ENCODE peak calls at places on chromosomes 2 and 18, in six cellular contexts. P, H, R, S, Q and V are unnamed samples.
A peak's percentile ranks its signal among the peaks of the same experiment; 100 is the strongest.

GRCh38 chr18:35118641-35119040 is 77.4 kb downstream of the MAPRE2 start:
- DNase-seq in P (no peak), H (no peak), R (no peak), S (no peak), Q (no peak), V (no peak)

GRCh38 chr2:5693288-5694015 is 1.3 kb downstream of the SOX11 start:
- DNase-seq in P (no peak), H (no peak), R (no peak), S (no peak), Q (no peak), V (no peak)

GRCh38 chr2:11622611-11623010 is 47.4 kb downstream of the NTSR2 start:
- DNase-seq in P (no peak), H (no peak), R (no peak), S (no peak), Q (no peak), V (no peak)

GRCh38 chr2:51424418-51424817 is 392.5 kb upstream of the NRXN1 start:
- DNase-seq in P (no peak), H (no peak), R (peak; percentile 14), S (no peak), Q (no peak), V (no peak)

GRCh38 chr2:124081154-124081771 is 56.2 kb downstream of the CNTNAP5 start:
- DNase-seq in P (no peak), H (no peak), R (peak; percentile 9), S (no peak), Q (no peak), V (no peak)

GRCh38 chr2:212919238-212919637 is 232.2 kb downstream of the IKZF2 start:
- DNase-seq in P (no peak), H (peak; percentile 53), R (no peak), S (no peak), Q (no peak), V (no peak)

GRCh38 chr18:67574749-67575148 is 58.2 kb upstream of the DSEL start:
- DNase-seq in P (no peak), H (no peak), R (no peak), S (no peak), Q (no peak), V (no peak)

GRCh38 chr2:96816836-96817702 is 1.0 kb downstream of the CNNM3 start:
- DNase-seq in P (no peak), H (peak; percentile 19), R (peak; percentile 39), S (no peak), Q (no peak), V (no peak)

GRCh38 chr18:12911025-12911927 is 27.2 kb upstream of the PTPN2 start:
- DNase-seq in P (peak; percentile 29), H (no peak), R (no peak), S (peak; percentile 31), Q (peak; percentile 33), V (no peak)

GRCh38 chr2:205460217-205460616 is 222.1 kb upstream of the NRP2 start:
- DNase-seq in P (no peak), H (no peak), R (no peak), S (no peak), Q (no peak), V (no peak)

GRCh38 chr2:173086518-173087213 is 11.0 kb downstream of the MAP3K20 start:
- DNase-seq in P (no peak), H (no peak), R (peak; percentile 46), S (no peak), Q (no peak), V (no peak)

GRCh38 chr18:55790296-55790695 is 202.3 kb upstream of the TCF4 start:
- DNase-seq in P (no peak), H (no peak), R (peak; percentile 94), S (no peak), Q (no peak), V (peak; percentile 64)

GRCh38 chr18:41974661-41975286 is 19.7 kb downstream of the PIK3C3 start:
- DNase-seq in P (no peak), H (no peak), R (no peak), S (no peak), Q (no peak), V (no peak)

GRCh38 chr2:214716811-214717560 is 92.5 kb downstream of the BARD1 start:
- DNase-seq in P (no peak), H (no peak), R (no peak), S (no peak), Q (no peak), V (no peak)

GRCh38 chr2:127067620-127068350 is 39.2 kb downstream of the BIN1 start:
- DNase-seq in P (peak; percentile 50), H (peak; percentile 76), R (peak; percentile 74), S (peak; percentile 64), Q (peak; percentile 86), V (no peak)

GRCh38 chr2:156320491-156320896 is 12.0 kb downstream of the NR4A2 start:
- DNase-seq in P (peak; percentile 64), H (no peak), R (peak; percentile 49), S (peak; percentile 50), Q (no peak), V (no peak)

GRCh38 chr2:22999951-23000350 is 385.0 kb upstream of the KLHL29 start:
- DNase-seq in P (no peak), H (no peak), R (peak; percentile 43), S (no peak), Q (no peak), V (no peak)

GRCh38 chr2:64359892-64360657 is 93.9 kb upstream of the LGALSL start:
- DNase-seq in P (peak; percentile 26), H (peak; percentile 93), R (peak; percentile 96), S (peak; percentile 47), Q (peak; percentile 63), V (peak; percentile 57)

GRCh38 chr2:128787616-128788015 is 468.9 kb upstream of the HS6ST1 start:
- DNase-seq in P (no peak), H (no peak), R (no peak), S (no peak), Q (no peak), V (no peak)

GRCh38 chr2:60553992-60554648 is 666 bp upstream of the BCL11A start:
- DNase-seq in P (no peak), H (peak; percentile 5), R (no peak), S (peak; percentile 37), Q (no peak), V (no peak)

GRCh38 chr18:75350440-75350839 is 77.1 kb downstream of the SMIM21 start:
- DNase-seq in P (no peak), H (no peak), R (no peak), S (no peak), Q (no peak), V (peak; percentile 86)

GRCh38 chr2:160407393-160408204 is 86.0 kb downstream of the RBMS1 start:
- DNase-seq in P (peak; percentile 71), H (peak; percentile 54), R (peak; percentile 67), S (peak; percentile 74), Q (peak; percentile 57), V (no peak)

GRCh38 chr2:60366178-60366577 is 187.3 kb downstream of the BCL11A start:
- DNase-seq in P (no peak), H (no peak), R (no peak), S (no peak), Q (no peak), V (no peak)

GRCh38 chr2:182831912-182832311 is 34.5 kb downstream of the FRZB start:
- DNase-seq in P (no peak), H (no peak), R (no peak), S (no peak), Q (no peak), V (no peak)

GRCh38 chr2:69589973-69590652 is 53.4 kb downstream of the AAK1 start:
- DNase-seq in P (no peak), H (no peak), R (peak; percentile 51), S (no peak), Q (no peak), V (no peak)

GRCh38 chr2:29990112-29990511 is 68.7 kb upstream of the ALK start:
- DNase-seq in P (no peak), H (no peak), R (no peak), S (no peak), Q (no peak), V (no peak)

GRCh38 chr18:74897971-74898657 is 300.4 kb downstream of the ZNF407 start:
- DNase-seq in P (no peak), H (no peak), R (peak; percentile 72), S (no peak), Q (no peak), V (peak; percentile 15)

GRCh38 chr18:6055711-6056110 is 160.4 kb upstream of the TMEM200C start:
- DNase-seq in P (no peak), H (no peak), R (peak; percentile 78), S (no peak), Q (no peak), V (peak; percentile 33)

GRCh38 chr18:23106575-23106974 is 28.7 kb upstream of the CABLES1 start:
- DNase-seq in P (no peak), H (peak; percentile 79), R (peak; percentile 89), S (no peak), Q (no peak), V (peak; percentile 83)

GRCh38 chr2:18630541-18630940 is 41.2 kb upstream of the NT5C1B start:
- DNase-seq in P (no peak), H (no peak), R (peak; percentile 52), S (no peak), Q (no peak), V (no peak)

GRCh38 chr18:48683661-48684060 is 144.8 kb downstream of the CTIF start:
- DNase-seq in P (no peak), H (no peak), R (no peak), S (no peak), Q (no peak), V (no peak)

GRCh38 chr18:74373428-74373827 is 57.8 kb downstream of the C18orf63 start:
- DNase-seq in P (no peak), H (no peak), R (no peak), S (no peak), Q (no peak), V (no peak)

GRCh38 chr18:23115683-23116096 is 19.6 kb upstream of the CABLES1 start:
- DNase-seq in P (no peak), H (peak; percentile 49), R (peak; percentile 98), S (no peak), Q (no peak), V (peak; percentile 86)

DNA sequence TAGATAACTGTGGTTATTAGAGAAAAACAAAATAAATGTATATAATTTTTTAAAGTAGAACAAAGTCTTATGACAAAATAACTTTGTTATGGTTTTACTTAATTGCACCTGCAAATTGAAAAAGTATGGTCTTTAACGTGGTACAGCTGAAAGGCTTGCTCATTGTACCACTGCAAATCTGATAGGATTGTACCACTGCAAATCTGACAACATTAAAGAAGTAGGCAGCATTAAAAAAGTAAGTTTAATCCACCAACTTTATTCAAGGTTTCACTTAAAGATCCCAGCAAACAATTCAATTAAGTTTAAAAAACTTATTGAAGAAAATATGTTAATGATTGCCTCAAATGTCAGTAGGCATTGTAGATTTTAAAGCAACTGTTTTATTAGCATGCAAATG is 4.7 kb downstream of the SP5 start:
- DNase-seq in P (no peak), H (no peak), R (no peak), S (no peak), Q (no peak), V (no peak)
- H3K4me3 ChIP-seq in P (no peak overlapping the region), H (no peak overlapping the region), R (no peak overlapping the region), S (no peak overlapping the region), Q (no peak overlapping the region), V (no peak overlapping the region)

GRCh38 chr2:71276311-71277158 is 49.6 kb upstream of the PAIP2B start:
- DNase-seq in P (peak; percentile 93), H (peak; percentile 95), R (peak; percentile 85), S (peak; percentile 94), Q (peak; percentile 92), V (peak; percentile 46)
- TF ChIP-seq CTCF in P (peak; percentile 14), H (no peak), R (peak; percentile 5), S (peak; percentile 18), Q (no peak), V (no peak)

GRCh38 chr2:239327536-239328305 is 73.1 kb downstream of the HDAC4 start:
- DNase-seq in P (peak; percentile 25), H (no peak), R (no peak), S (no peak), Q (no peak), V (no peak)
- H3K4me3 ChIP-seq in P (no peak overlapping the region), H (no peak overlapping the region), R (no peak overlapping the region), S (no peak overlapping the region), Q (no peak overlapping the region), V (no peak overlapping the region)

GRCh38 chr2:240178564-240178963 is 38.1 kb upstream of the OTOS start:
- DNase-seq in P (no peak), H (no peak), R (no peak), S (no peak), Q (no peak), V (no peak)
- TF ChIP-seq CTCF in P (no peak), H (no peak), R (no peak), S (no peak), Q (no peak), V (no peak)